ENCODE peak calls at places on chromosomes 11 and 22, in seven cellular contexts. V is activated T-helper 1 cell treated with anti-CD3 and anti-CD28 coated beads, Interleukin-12 subunit alpha, Interleukin-12 subunit beta, Interleukin-2, Interleukin-4 antibody, amounts not matched to agents 30 ng/mL and 10 ng/mL and 1 ng/mL, durations not matched to agents 14 hours and 24 hours and 36 hours; D is HEK293T; T is RWPE1; U is NCI-H1436; I is activated CD8-positive, alpha-beta memory T cell treated with anti-CD3 and anti-CD28 coated beads for 1 hour; E is left lung. M is an unnamed sample.

GRCh38 chr11:64526356-64526755 is 64.7 kb upstream of the SLC22A12 start:
- DNase-seq in V (no peak), D (no peak), T (no peak), U (no peak), I (no peak), E (no peak), M (no peak)

GRCh38 chr22:30872282-30873041 is 96.1 kb downstream of the MORC2 start:
- DNase-seq in V (no peak), D (no peak), T (no peak), U (no peak), I (no peak), E (no peak), M (no peak)

GRCh38 chr11:2518112-2518982 is 73.5 kb downstream of the KCNQ1 start:
- DNase-seq in V (no peak), D (no peak), T (no peak), U (no peak), I (no peak), E (peak; percentile 23), M (no peak)

GRCh38 chr11:17256512-17256911 is 20.0 kb upstream of the NUCB2 start:
- DNase-seq in V (no peak), D (no peak), T (peak; percentile 81), U (no peak), I (no peak), E (no peak), M (no peak)

GRCh38 chr22:19797631-19798319 is 37.2 kb downstream of the TBX1 start:
- DNase-seq in V (no peak), D (no peak), T (no peak), U (no peak), I (no peak), E (no peak), M (no peak)

GRCh38 chr11:44258190-44258489 is 51.8 kb downstream of the ALX4 start:
- DNase-seq in V (no peak), D (no peak), T (no peak), U (no peak), I (no peak), E (no peak), M (no peak)

GRCh38 chr11:112157274-112157766 is 6.6 kb downstream of the IL18 start:
- DNase-seq in V (no peak), D (no peak), T (peak; percentile 93), U (no peak), I (no peak), E (no peak), M (no peak)

GRCh38 chr11:65087216-65087615 is 3.2 kb downstream of the ZFPL1 start:
- DNase-seq in V (no peak), D (no peak), T (no peak), U (no peak), I (no peak), E (no peak), M (no peak)

GRCh38 chr11:131643171-131643570 is 272.8 kb downstream of the NTM start:
- DNase-seq in V (no peak), D (no peak), T (no peak), U (no peak), I (no peak), E (no peak), M (no peak)